ENCODE peak calls at places on chromosomes 13 and 19, in six cellular contexts. H is lower lobe of right lung, P is cardiac muscle cell, Q is kidney epithelial cell, E is GM23338, B is foreskin keratinocyte. Y is an unnamed sample.

GRCh38 chr13:74316531-74316930 is 182.3 kb upstream of the KLF12 start:
- DNase-seq in H (no peak), P (peak), Q (no peak), E (no peak), B (no peak), Y (no peak)

GRCh38 chr13:94028234-94029145 is 451.0 kb downstream of the DCT start:
- DNase-seq in H (no peak), P (peak), Q (no peak), E (no peak), B (no peak), Y (no peak)

GRCh38 chr13:79709526-79709925 is 228.6 kb downstream of the NDFIP2 start:
- DNase-seq in H (no peak), P (no peak), Q (no peak), E (no peak), B (no peak), Y (no peak)

GRCh38 chr19:41995959-41996797 is 2.1 kb upstream of the ATP1A3 start:
- DNase-seq in H (no peak), P (no peak), Q (no peak), E (peak), B (no peak), Y (no peak)

GRCh38 chr19:54173951-54174817 is 1.2 kb upstream of the TMC4 start:
- DNase-seq in H (no peak), P (no peak), Q (no peak), E (peak), B (no peak), Y (no peak)

GRCh38 chr19:33257828-33258227 is 32.2 kb upstream of the SLC7A10 start:
- DNase-seq in H (no peak), P (no peak), Q (no peak), E (no peak), B (no peak), Y (no peak)

GRCh38 chr13:87666826-87667225 is 4.3 kb upstream of the SLITRK5 start:
- DNase-seq in H (no peak), P (no peak), Q (no peak), E (no peak), B (no peak), Y (no peak)

GRCh38 chr13:46552302-46552680 is 679 bp upstream of the LRCH1 start:
- DNase-seq in H (no peak), P (no peak), Q (no peak), E (no peak), B (no peak), Y (no peak)

GRCh38 chr19:41928221-41928683 is at the start of gene ERFL:
- DNase-seq in H (no peak), P (no peak), Q (no peak), E (peak), B (no peak), Y (no peak)

DNA sequence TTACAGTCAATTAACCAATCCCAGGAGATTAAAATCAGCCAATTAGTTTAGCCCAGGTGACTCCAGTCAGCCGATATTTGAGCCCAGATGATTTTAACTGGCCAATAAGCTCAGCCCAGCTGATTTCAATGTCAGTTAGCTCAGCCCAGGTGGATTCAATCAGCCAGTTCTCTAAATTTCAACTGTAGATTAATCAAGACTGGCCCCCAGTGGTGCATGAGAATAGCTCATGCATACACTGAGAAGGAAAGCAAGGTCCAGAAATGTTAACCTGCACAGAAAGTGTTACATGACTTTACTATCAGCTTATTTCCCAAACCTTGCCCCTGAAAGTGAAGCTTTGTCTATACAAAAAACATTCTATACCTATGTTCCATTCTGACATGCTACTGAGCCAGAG is 55.4 kb upstream of the ZNF724 start:
- DNase-seq in H (no peak), P (no peak), Q (no peak), E (peak), B (no peak), Y (no peak)
- TF ChIP-seq CTCF in H (no peak), P (no peak), Q (no peak), E (peak), B (peak), Y (no peak)

GRCh38 chr13:27170221-27170520 is 1.4 kb downstream of the USP12 start:
- DNase-seq in H (no peak), P (no peak), Q (no peak), E (no peak), B (peak), Y (no peak)
- TF ChIP-seq CTCF in H (no peak), P (no peak), Q (no peak), E (no peak), B (no peak), Y (no peak)

GRCh38 chr19:4402171-4403004 is at the start of gene CHAF1A:
- DNase-seq in H (peak), P (peak), Q (peak), E (peak), B (peak), Y (peak)
- TF ChIP-seq CTCF in H (no peak), P (no peak), Q (no peak), E (no peak), B (no peak), Y (no peak)

GRCh38 chr19:35851213-35852028 is 883 bp downstream of the NPHS1 start:
- DNase-seq in H (no peak), P (no peak), Q (no peak), E (peak), B (no peak), Y (no peak)
- TF ChIP-seq CTCF in H (no peak), P (peak), Q (peak), E (peak), B (peak), Y (no peak)

DNA sequence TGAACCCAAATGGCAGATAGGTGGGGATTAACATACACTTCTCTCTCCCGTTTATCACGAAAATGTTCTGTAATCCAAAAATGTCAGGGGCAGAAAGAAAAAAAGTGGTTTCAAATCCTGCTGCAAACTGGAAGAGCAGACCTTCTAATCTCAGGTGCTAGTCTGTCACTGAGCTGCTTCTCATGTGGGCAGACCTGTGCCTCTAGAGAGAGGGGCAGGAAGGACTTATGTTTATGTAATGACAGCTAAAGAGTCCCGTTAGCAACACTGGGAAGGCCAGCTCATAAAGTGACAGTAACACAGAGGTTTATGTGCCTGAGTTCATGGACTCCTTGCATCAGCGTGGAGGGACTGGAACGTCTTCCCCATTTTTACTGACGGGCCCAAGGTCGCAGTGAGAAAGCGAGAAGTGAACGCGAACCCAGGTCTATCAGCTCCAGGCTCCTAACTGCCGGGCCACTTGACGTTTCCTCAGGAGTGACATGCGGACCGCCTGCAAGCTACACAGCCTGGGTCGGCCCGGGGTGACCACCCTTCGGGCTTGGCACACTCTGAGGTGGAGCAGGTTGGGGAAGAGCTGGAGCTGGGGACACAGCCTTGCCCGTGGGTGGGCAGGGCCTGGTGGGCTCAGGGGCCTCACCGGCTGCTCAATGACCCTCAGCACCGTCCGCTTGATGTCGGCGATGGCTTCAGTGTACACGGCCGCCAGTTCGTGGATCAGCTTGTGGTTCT is 9.6 kb upstream of the RSPH6A start:
- DNase-seq in H (no peak), P (no peak), Q (no peak), E (no peak), B (no peak), Y (no peak)
- TF ChIP-seq CTCF in H (no peak), P (no peak), Q (no peak), E (no peak), B (no peak), Y (no peak)

Y was measured in CD14-positive monocyte.